ENCODE peak calls at places on chromosomes 11 and 22, in four cellular contexts. U is K562, A is GM12878, Y is endothelial cell of umbilical vein. X is an unnamed sample.

GRCh38 chr11:125102544-125102943 is 8.9 kb downstream of the TMEM218 start:
- DNase-seq in U (no peak), A (peak), Y (no peak), X (peak)

GRCh38 chr22:44181912-44182590 is 1.3 kb downstream of the PARVG start:
- DNase-seq in A (no peak), U (no peak), Y (no peak), X (no peak)

GRCh38 chr11:116376547-116376946 is 396.2 kb downstream of the BUD13 start:
- DNase-seq in Y (no peak), A (no peak), U (no peak), X (no peak)

GRCh38 chr22:26502688-26503561 is 9.3 kb downstream of the TFIP11 start:
- DNase-seq in A (no peak), Y (peak), U (peak), X (peak)

GRCh38 chr11:101880208-101880607 is 34.6 kb upstream of the CEP126 start:
- DNase-seq in U (no peak), A (no peak), Y (peak), X (peak)

GRCh38 chr11:116680349-116681125 is 92.2 kb downstream of the BUD13 start:
- DNase-seq in A (no peak), Y (no peak), U (no peak), X (no peak)

GRCh38 chr11:68688881-68689280 is 4.5 kb downstream of the GAL start:
- DNase-seq in A (no peak), Y (no peak), U (no peak), X (no peak)

GRCh38 chr22:22728382-22728781 is 84.0 kb downstream of the GGTLC2 start:
- DNase-seq in Y (no peak), U (no peak), A (no peak), X (no peak)

GRCh38 chr11:63404536-63404935 is 35.0 kb downstream of the SLC22A9 start:
- DNase-seq in A (no peak), Y (no peak), U (no peak), X (no peak)

GRCh38 chr11:76153609-76153949 is 52.7 kb downstream of the WNT11 start:
- DNase-seq in A (no peak), Y (no peak), U (no peak), X (peak)

GRCh38 chr11:125070699-125071254 is 7.7 kb downstream of the SLC37A2 start:
- DNase-seq in A (peak), U (peak), Y (peak), X (peak)

GRCh38 chr11:132347156-132348090 is 977.0 kb downstream of the NTM start:
- DNase-seq in A (no peak), U (no peak), Y (no peak), X (no peak)

GRCh38 chr11:746289-747175 is 732 bp upstream of the TALDO1 start:
- DNase-seq in Y (no peak), A (no peak), U (no peak), X (peak)

GRCh38 chr22:36397081-36397766 is 9.5 kb upstream of the MYH9 start:
- DNase-seq in A (no peak), U (no peak), Y (no peak), X (peak)

GRCh38 chr22:36395922-36396321 is 8.2 kb upstream of the MYH9 start:
- DNase-seq in Y (no peak), A (no peak), U (no peak), X (peak)

GRCh38 chr22:36398602-36399472 is 11.1 kb upstream of the MYH9 start:
- DNase-seq in U (no peak), A (no peak), Y (peak), X (peak)

GRCh38 chr22:36399473-36399780 is 11.7 kb upstream of the MYH9 start:
- DNase-seq in U (no peak), A (no peak), Y (no peak), X (no peak)

DNA sequence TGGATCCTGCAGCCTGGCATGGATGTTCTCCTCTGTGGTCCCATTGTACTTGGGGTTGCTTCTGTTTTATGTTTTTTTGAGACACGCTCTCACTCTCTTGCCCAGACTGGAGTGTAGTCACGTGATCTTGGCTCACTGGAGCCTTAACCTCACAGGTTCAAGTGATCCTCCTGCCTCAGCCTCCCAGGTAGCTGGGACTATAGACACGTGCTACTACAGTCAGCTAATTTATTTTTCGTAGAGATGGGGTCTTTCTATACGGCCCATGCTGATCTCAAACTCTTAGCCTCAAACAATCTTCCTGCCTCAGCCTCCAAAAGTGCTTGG is 10.0 kb upstream of the MYH9 start:
- DNase-seq in A (no peak), U (no peak), Y (no peak), X (no peak)
- TF ChIP-seq POLR2A in A (no peak), U (no peak), Y (no peak), X (no peak)

GRCh38 chr11:28799316-28799715 is 691.1 kb downstream of the METTL15 start:
- DNase-seq in U (no peak), Y (peak), A (no peak), X (no peak)
- TF ChIP-seq FOS in U (no peak), Y (no peak), A (no peak), X (no peak)

GRCh38 chr11:34586655-34587281 is 34.1 kb upstream of the EHF start:
- DNase-seq in U (no peak), A (no peak), Y (no peak), X (no peak)
- H2AFZ ChIP-seq in U (no peak), A (no peak), Y (no peak), X (peak)

GRCh38 chr22:42648017-42648367 is 1.2 kb downstream of the CYB5R3 start:
- DNase-seq in Y (no peak), U (no peak), A (no peak), X (no peak)

GRCh38 chr22:42648368-42649260 is 578 bp downstream of the CYB5R3 start:
- DNase-seq in Y (peak), A (no peak), U (no peak), X (no peak)

GRCh38 chr22:42651134-42651533 is 1.9 kb upstream of the CYB5R3 start:
- DNase-seq in U (no peak), Y (no peak), A (no peak), X (peak)

GRCh38 chr22:42646569-42647525 is 2.3 kb downstream of the CYB5R3 start:
- DNase-seq in U (peak), A (no peak), Y (peak), X (no peak)

DNA sequence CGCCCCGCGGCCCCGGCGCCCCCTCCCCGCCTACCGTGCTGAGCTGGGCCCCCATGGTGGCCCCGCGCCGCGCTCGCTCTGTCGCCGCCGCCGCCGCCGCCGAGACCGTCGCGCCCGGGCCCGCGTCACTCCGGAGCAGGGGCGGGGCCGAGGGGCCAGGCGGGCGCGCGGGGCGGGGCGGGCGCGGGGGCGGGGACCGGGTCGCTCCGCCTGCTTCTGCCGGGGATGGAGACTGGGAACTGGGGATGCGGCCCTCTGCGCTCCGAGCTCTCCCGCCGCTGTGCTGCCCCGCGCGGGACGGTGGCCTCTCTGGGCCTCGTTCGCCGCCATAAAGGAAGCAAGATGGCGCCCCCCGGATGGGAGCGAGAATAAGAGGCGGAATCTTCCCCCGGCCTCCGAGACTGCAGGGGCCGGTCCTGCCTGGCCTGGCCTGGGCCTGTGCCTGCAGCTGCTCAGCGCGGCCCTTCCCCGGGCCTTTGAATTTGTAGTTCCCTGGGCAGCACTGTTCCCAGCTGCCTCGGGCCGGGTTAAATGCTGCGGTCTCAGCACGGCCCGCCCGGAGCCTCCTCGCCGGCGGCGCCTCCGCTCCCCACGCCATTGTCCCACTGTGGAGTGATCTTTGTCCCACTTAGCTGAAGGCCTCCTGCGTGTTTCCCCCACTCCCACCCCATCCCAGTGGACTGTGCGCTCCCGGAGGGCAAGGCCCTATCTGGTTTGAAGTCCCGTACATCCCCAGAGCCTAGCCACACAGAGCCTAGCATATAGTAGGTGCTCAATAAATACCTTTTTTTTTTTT is at the start of gene CYB5R3:
- DNase-seq in U (peak), A (no peak), Y (peak), X (peak)
- TF ChIP-seq POLR2A in U (peak), A (peak), Y (no peak), X (no peak)

GRCh38 chr11:119681537-119681936 is 47.5 kb downstream of the NECTIN1 start:
- DNase-seq in Y (no peak), U (no peak), A (no peak), X (no peak)

GRCh38 chr11:119677840-119678239 is 51.2 kb downstream of the NECTIN1 start:
- DNase-seq in U (no peak), Y (no peak), A (no peak), X (no peak)

GRCh38 chr11:119683783-119684182 is 45.2 kb downstream of the NECTIN1 start:
- DNase-seq in U (no peak), A (no peak), Y (no peak), X (no peak)

GRCh38 chr11:119678351-119678750 is 50.6 kb downstream of the NECTIN1 start:
- DNase-seq in Y (no peak), U (no peak), A (no peak), X (no peak)

GRCh38 chr11:119680899-119681370 is 48.1 kb downstream of the NECTIN1 start:
- DNase-seq in A (no peak), Y (no peak), U (no peak), X (peak)
- TF ChIP-seq FOS in A (no peak), Y (no peak), U (no peak), X (no peak)

GRCh38 chr11:10400856-10401255 is 54.2 kb upstream of the AMPD3 start:
- DNase-seq in U (no peak), A (no peak), Y (peak), X (peak)
- H2AFZ ChIP-seq in U (no peak), A (no peak), Y (no peak), X (no peak)

DNA sequence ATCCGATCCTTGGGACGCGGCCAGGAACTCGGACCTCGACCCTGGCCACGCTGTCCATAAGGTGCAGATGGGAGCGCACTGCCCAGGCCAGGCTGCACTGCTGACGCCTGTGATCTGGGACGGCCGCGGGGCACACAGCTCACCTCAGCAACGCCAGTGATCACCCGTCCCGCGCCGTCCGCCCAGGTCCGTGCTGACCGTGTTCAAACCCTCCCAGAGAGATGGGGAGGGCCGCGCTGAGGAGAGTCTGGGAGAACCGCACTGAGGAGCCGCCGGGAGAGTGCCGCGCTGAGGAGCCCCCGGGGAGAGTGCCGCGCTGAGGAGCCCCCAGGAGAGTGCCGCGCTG is 636 bp downstream of the KCNQ1OT1 start:
- DNase-seq in Y (peak), U (peak), A (no peak), X (peak)
- TF ChIP-seq POLR2A in Y (no peak), U (no peak), A (no peak), X (no peak)

DNA sequence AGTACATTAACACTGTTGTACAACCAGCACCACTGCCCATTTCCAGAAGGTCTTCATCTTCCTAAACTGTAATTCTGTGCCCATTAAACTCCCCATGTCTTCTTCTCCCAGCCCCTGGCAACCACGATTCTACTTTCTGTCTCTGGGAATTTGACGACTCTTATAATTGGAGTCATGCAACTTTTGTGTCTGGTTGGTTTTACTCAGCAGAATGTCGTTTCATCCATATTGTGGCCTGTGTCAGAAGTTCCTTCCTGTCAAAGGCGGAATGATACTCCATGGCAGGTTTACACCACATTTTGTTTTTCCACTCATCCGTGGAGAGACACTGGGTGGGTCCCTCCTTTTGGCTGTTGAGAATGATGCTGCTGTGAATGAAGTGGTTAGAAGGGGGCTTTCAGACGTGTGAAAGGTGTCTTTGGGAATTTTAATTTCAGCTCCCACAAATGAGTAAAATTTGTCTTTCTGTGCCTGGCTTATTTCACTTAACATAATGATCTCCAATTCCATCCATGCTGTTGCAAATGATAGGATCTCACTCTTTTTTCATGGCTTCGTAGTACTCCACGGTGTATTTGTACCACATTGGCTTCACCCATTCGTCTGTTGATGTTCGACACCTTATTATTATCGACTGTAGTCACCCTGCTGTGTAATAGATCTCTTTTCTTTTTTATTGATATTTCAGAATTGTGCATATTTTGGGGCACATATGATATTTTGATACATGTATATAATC is 86.1 kb upstream of the SEPTIN5 start:
- DNase-seq in U (no peak), A (no peak), Y (no peak), X (no peak)
- TF ChIP-seq FOS in U (no peak), A (no peak), Y (no peak), X (no peak)